ENCODE peak calls at places on chromosomes 11 and 22, in eight cellular contexts. G, C, N, L, Y, A, B and V are unnamed samples.

GRCh38 chr11:40337118-40337517 is 1122.3 kb downstream of the LRRC4C start:
- DNase-seq in B (no peak), N (peak; percentile 7), L (no peak), C (peak; percentile 61), A (no peak), Y (no peak), G (no peak), V (no peak)

GRCh38 chr11:101113540-101113939 is 16.1 kb downstream of the PGR start:
- DNase-seq in A (no peak), N (no peak), L (no peak), B (no peak), Y (no peak), C (no peak), G (no peak), V (no peak)

GRCh38 chr11:71447791-71448256 is 369 bp downstream of the DHCR7 start:
- DNase-seq in N (no peak), G (no peak), A (peak; percentile 37), Y (peak; percentile 76), B (peak; percentile 33), C (peak; percentile 22), L (no peak), V (no peak)

GRCh38 chr11:41206388-41206787 is 253.1 kb downstream of the LRRC4C start:
- DNase-seq in L (no peak), Y (no peak), G (no peak), C (no peak), N (no peak), B (no peak), A (no peak), V (no peak)

GRCh38 chr11:59224419-59224928 is 11.7 kb upstream of the MPEG1 start:
- DNase-seq in C (no peak), Y (no peak), G (no peak), B (peak; percentile 20), N (no peak), A (no peak), L (no peak), V (no peak)

GRCh38 chr11:61599968-61600710 is 19.3 kb upstream of the SYT7 start:
- DNase-seq in B (no peak), Y (no peak), L (no peak), C (no peak), G (no peak), N (no peak), A (no peak), V (no peak)

GRCh38 chr11:10931761-10932700 is 74.2 kb upstream of the ZBED5 start:
- DNase-seq in N (peak; percentile 36), C (no peak), B (no peak), Y (peak; percentile 30), G (no peak), A (no peak), L (no peak), V (no peak)

GRCh38 chr11:66451663-66452062 is 13.0 kb upstream of the MRPL11 start:
- DNase-seq in G (no peak), C (no peak), A (no peak), N (no peak), Y (no peak), L (no peak), B (no peak), V (no peak)

GRCh38 chr22:29780781-29781676 is 13.9 kb downstream of the UQCR10 start:
- DNase-seq in L (no peak), B (peak; percentile 83), A (no peak), N (peak; percentile 85), C (peak; percentile 94), Y (no peak), G (no peak), V (no peak)